ENCODE peak calls at places on chromosome 15, in eight cellular contexts. B, F, X, Z, O, L, T and E are unnamed samples.

GRCh38 chr15:64695571-64695992 is 79.8 kb downstream of the RBPMS2 start:
- DNase-seq in L (no peak), B (no peak), T (no peak), X (no peak), Z (no peak), F (no peak), O (no peak), E (peak; percentile 55)

GRCh38 chr15:62035256-62035908 is 24.9 kb downstream of the VPS13C start:
- DNase-seq in O (no peak), T (no peak), B (no peak), X (no peak), L (no peak), Z (no peak), F (no peak), E (no peak)

GRCh38 chr15:68560501-68561113 is 18.2 kb upstream of the CORO2B start:
- DNase-seq in X (no peak), O (peak; percentile 46), F (no peak), B (no peak), Z (peak; percentile 25), T (no peak), L (peak; percentile 26), E (no peak)

GRCh38 chr15:83205725-83206324 is 1.8 kb downstream of the HDGFL3 start:
- DNase-seq in F (no peak), L (no peak), T (no peak), Z (no peak), X (no peak), B (no peak), O (no peak), E (peak; percentile 21)

GRCh38 chr15:83897037-83897436 is 243.1 kb downstream of the ADAMTSL3 start:
- DNase-seq in L (no peak), O (no peak), X (no peak), T (no peak), B (no peak), F (no peak), Z (no peak), E (no peak)

GRCh38 chr15:64775551-64776401 is at the start of gene RBPMS2:
- DNase-seq in L (peak; percentile 62), T (no peak), X (peak; percentile 57), O (peak; percentile 74), B (peak; percentile 39), F (peak; percentile 33), Z (no peak), E (peak; percentile 11)

GRCh38 chr15:65796610-65797012 is 4.5 kb upstream of the DENND4A start:
- DNase-seq in O (no peak), Z (no peak), T (no peak), F (no peak), L (no peak), X (no peak), B (no peak), E (no peak)

GRCh38 chr15:52797625-52798501 is 7.7 kb upstream of the ONECUT1 start:
- DNase-seq in F (no peak), T (no peak), Z (no peak), X (no peak), L (peak; percentile 52), B (no peak), O (no peak), E (no peak)

GRCh38 chr15:80072285-80072684 is 12.8 kb downstream of the ZFAND6 start:
- DNase-seq in L (no peak), F (no peak), Z (no peak), X (no peak), O (no peak), T (peak; percentile 87), B (no peak), E (no peak)

GRCh38 chr15:79815468-79815867 is 81.3 kb downstream of the MTHFS start:
- DNase-seq in F (no peak), B (no peak), Z (no peak), L (no peak), T (no peak), O (no peak), X (no peak), E (no peak)

GRCh38 chr15:34987623-34987981 is 485 bp downstream of the ZNF770 start:
- DNase-seq in F (no peak), X (no peak), Z (no peak), O (no peak), B (no peak), T (no peak), L (peak; percentile 58), E (no peak)

GRCh38 chr15:27844018-27844666 is 255.0 kb downstream of the OCA2 start:
- DNase-seq in B (no peak), O (no peak), L (no peak), Z (no peak), X (no peak), T (no peak), F (no peak), E (no peak)

GRCh38 chr15:65912235-65912634 is 42.9 kb downstream of the RAB11A start:
- DNase-seq in L (no peak), F (no peak), X (no peak), T (no peak), O (no peak), Z (no peak), B (no peak), E (no peak)

DNA sequence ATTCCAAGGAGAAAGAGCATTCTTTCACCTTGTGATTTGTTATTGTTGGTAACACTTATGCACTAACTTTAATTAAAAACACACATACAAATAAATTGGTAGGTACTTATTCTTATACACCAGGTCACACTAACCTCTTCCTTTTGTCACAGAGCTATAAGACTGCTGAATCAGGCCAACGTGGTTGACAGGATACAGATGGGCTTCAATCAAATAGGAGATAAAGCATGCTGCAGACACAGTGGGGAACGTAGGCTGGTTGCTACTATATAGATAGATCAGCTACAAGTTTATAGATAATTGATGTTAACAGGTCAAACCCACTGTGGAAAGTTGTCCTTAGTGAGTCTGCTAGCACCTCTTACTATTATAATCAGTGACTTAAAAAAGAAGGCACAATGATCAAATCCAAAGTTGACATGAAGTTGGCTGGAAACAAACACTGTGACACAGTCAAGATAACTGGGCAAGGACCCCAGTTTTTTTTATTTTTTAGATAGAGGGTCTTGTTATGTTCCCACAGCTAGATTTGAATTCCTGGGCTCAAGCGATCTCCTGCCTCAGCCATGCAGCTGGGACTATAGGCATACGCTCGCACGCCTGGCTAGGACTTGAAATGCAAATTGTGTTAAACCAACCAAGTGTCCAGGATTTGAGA is 97.7 kb upstream of the MEX3B start:
- DNase-seq in T (no peak), B (no peak), Z (no peak), F (no peak), X (no peak), L (no peak), O (no peak), E (no peak)
- TF ChIP-seq POLR2A in T (no peak), B (no peak), Z (no peak), F (no peak), X (no peak), L (no peak), O (no peak), E (no peak)

GRCh38 chr15:48927181-48927580 is 36.5 kb downstream of the SHC4 start:
- DNase-seq in Z (no peak), O (no peak), F (no peak), X (no peak), B (no peak), L (no peak), T (no peak), E (no peak)
- TF ChIP-seq POLR2A in Z (no peak), O (no peak), F (no peak), X (no peak), B (no peak), L (no peak), T (no peak), E (no peak)

GRCh38 chr15:39580117-39580629 is 706 bp upstream of the THBS1 start:
- DNase-seq in Z (peak; percentile 97), F (peak; percentile 93), T (peak; percentile 63), B (peak; percentile 86), X (peak; percentile 96), L (peak; percentile 92), O (peak; percentile 97), E (peak; percentile 91)

GRCh38 chr15:39581501-39582285 is 814 bp downstream of the THBS1 start:
- DNase-seq in O (peak; percentile 88), Z (peak; percentile 86), B (no peak), L (peak; percentile 72), F (peak; percentile 65), T (no peak), X (peak; percentile 70), E (peak; percentile 78)

GRCh38 chr15:39579487-39580116 is 1.3 kb upstream of the THBS1 start:
- DNase-seq in B (no peak), X (peak; percentile 79), F (peak; percentile 75), O (peak; percentile 91), L (peak; percentile 63), T (peak; percentile 67), Z (peak; percentile 58), E (peak; percentile 62)

GRCh38 chr15:39580630-39581500 is at the start of gene THBS1:
- DNase-seq in X (peak; percentile 95), L (peak; percentile 69), F (peak; percentile 70), B (peak; percentile 19), Z (peak; percentile 87), T (no peak), O (peak; percentile 97), E (peak; percentile 83)

DNA sequence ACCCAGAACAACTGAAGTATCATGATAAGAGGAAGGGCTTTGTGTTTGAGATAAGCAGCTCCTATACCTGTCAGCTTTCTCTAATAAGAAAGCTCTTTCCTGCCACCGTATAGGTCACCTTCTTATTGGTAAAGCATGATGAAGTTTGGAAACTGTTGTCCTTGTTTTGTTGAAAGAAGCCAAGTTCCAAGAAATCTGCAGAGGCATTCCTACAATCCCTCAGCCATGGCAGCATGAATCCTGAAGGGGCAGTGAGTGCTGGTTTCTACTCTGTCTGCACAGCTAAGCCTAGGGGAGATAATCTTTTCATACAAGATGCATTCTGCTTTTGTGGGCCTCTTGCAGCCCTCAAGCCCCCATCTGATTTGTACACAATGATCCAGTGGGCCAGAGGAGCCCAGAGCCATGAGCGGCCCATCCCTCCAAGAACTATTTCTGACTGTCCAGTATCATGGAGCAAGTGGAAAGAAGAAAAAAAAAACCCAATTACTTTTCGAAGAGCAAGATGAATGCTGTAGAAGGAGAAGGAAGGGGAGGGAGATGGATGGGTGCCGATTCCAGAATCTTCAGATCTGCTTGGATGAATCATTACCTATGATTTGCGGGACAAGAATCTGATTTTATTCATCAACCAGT is 1.9 kb upstream of the THBS1 start:
- DNase-seq in L (no peak), O (peak; percentile 67), B (no peak), F (no peak), T (no peak), X (no peak), Z (no peak), E (no peak)
- TF ChIP-seq POLR2A in L (no peak), O (no peak), B (no peak), F (no peak), T (no peak), X (no peak), Z (no peak), E (no peak)

GRCh38 chr15:74410502-74410901 is 23.3 kb downstream of the SEMA7A start:
- DNase-seq in Z (no peak), L (no peak), X (no peak), F (no peak), O (no peak), B (no peak), T (no peak), E (no peak)

GRCh38 chr15:74406992-74407705 is 26.6 kb downstream of the SEMA7A start:
- DNase-seq in T (no peak), O (no peak), L (no peak), X (peak; percentile 75), B (no peak), Z (no peak), F (no peak), E (no peak)

GRCh38 chr15:74408385-74408784 is 25.4 kb downstream of the SEMA7A start:
- DNase-seq in T (no peak), O (no peak), F (no peak), Z (no peak), X (no peak), L (no peak), B (no peak), E (no peak)

GRCh38 chr15:74409225-74409624 is 24.5 kb downstream of the SEMA7A start:
- DNase-seq in O (no peak), X (no peak), F (no peak), Z (no peak), T (no peak), B (no peak), L (no peak), E (no peak)

GRCh38 chr15:74408815-74409214 is 24.9 kb downstream of the SEMA7A start:
- DNase-seq in X (no peak), Z (no peak), F (no peak), B (no peak), L (no peak), T (no peak), O (no peak), E (no peak)
- TF ChIP-seq POLR2A in X (no peak), Z (no peak), F (no peak), B (peak; percentile 40), L (no peak), T (no peak), O (no peak), E (no peak)